ENCODE peak calls at places on chromosomes 13 and 19, in eight cellular contexts. L, J, M, P, R, W, D and K are unnamed samples. For H3K27me3, the result is how much of the 10 kb centered on the place peaks cover.

GRCh38 chr19:15181394-15181793 is 19.4 kb downstream of the NOTCH3 start:
- DNase-seq in L (no peak), J (no peak), W (no peak), D (no peak), P (peak), R (no peak), M (no peak), K (no peak)

GRCh38 chr13:25633108-25633507 is 261.3 kb downstream of the ATP8A2 start:
- DNase-seq in R (no peak), P (no peak), W (no peak), M (no peak), J (no peak), D (no peak), L (no peak), K (no peak)

GRCh38 chr19:39098365-39099269 is 14.4 kb downstream of the ACP7 start:
- DNase-seq in L (no peak), W (peak), R (no peak), P (peak), J (no peak), D (no peak), M (no peak), K (no peak)

GRCh38 chr13:101190337-101190736 is 226.0 kb downstream of the NALCN start:
- DNase-seq in R (no peak), D (no peak), M (no peak), J (no peak), L (no peak), W (no peak), P (no peak), K (no peak)

GRCh38 chr13:111177081-111177711 is 62.1 kb downstream of the ARHGEF7 start:
- DNase-seq in P (no peak), D (no peak), M (no peak), L (no peak), R (no peak), W (no peak), J (no peak), K (no peak)

GRCh38 chr19:29671393-29672076 is 6.3 kb downstream of the PLEKHF1 start:
- DNase-seq in M (peak), W (no peak), R (peak), L (peak), J (no peak), D (peak), P (peak), K (no peak)

GRCh38 chr19:43984687-43985000 is 656 bp downstream of the ZNF155 start:
- DNase-seq in M (no peak), W (peak), D (no peak), R (no peak), J (no peak), P (no peak), L (no peak), K (no peak)

GRCh38 chr13:68944272-68944671 is 1163.4 kb upstream of the ATXN8OS start:
- DNase-seq in P (no peak), D (no peak), W (peak), R (no peak), M (no peak), L (no peak), J (no peak), K (no peak)

GRCh38 chr19:39828634-39829032 is 5.3 kb downstream of the DYRK1B start:
- DNase-seq in R (no peak), D (no peak), P (no peak), L (no peak), J (no peak), W (no peak), M (no peak), K (no peak)

GRCh38 chr19:50315773-50316448 is 13.3 kb downstream of the KCNC3 start:
- DNase-seq in P (peak), M (no peak), D (no peak), W (peak), L (peak), J (no peak), R (no peak), K (no peak)

GRCh38 chr19:3823345-3823704 is 37.1 kb upstream of the MATK start:
- DNase-seq in P (no peak), M (no peak), R (no peak), D (no peak), J (no peak), L (no peak), W (peak), K (no peak)

GRCh38 chr13:74074723-74075122 is 59.5 kb downstream of the KLF12 start:
- DNase-seq in M (no peak), R (no peak), D (no peak), L (no peak), P (no peak), J (no peak), W (no peak), K (no peak)

GRCh38 chr19:45402469-45403070 is 2.3 kb downstream of the PPP1R13L start:
- DNase-seq in R (no peak), L (peak), M (no peak), P (peak), W (peak), J (no peak), D (no peak), K (no peak)

GRCh38 chr19:2543463-2544442 is 67.8 kb downstream of the GADD45B start:
- DNase-seq in W (peak), D (peak), J (peak), L (peak), M (peak), P (peak), R (no peak), K (no peak)

GRCh38 chr13:112959206-112959605 is 9.8 kb upstream of the MCF2L start:
- DNase-seq in P (no peak), J (no peak), L (no peak), R (no peak), W (no peak), M (no peak), D (peak), K (no peak)

GRCh38 chr19:14632286-14632685 is 42.4 kb downstream of the ADGRE3 start:
- DNase-seq in W (peak), M (peak), P (peak), J (peak), D (peak), R (peak), L (peak), K (no peak)

GRCh38 chr13:79810671-79811070 is 329.7 kb downstream of the NDFIP2 start:
- DNase-seq in W (no peak), J (no peak), R (no peak), D (no peak), M (no peak), L (no peak), P (peak), K (no peak)

GRCh38 chr19:2319551-2319950 is 8.8 kb downstream of the LSM7 start:
- DNase-seq in M (no peak), J (no peak), L (no peak), R (no peak), D (no peak), W (no peak), P (no peak), K (no peak)

GRCh38 chr13:27269114-27269665 is 1.4 kb upstream of the RASL11A start:
- DNase-seq in R (no peak), W (no peak), M (no peak), J (no peak), P (no peak), L (no peak), D (no peak), K (no peak)

GRCh38 chr19:18502633-18503294 is 19.1 kb downstream of the ELL start:
- DNase-seq in P (no peak), J (no peak), W (peak), L (no peak), D (no peak), M (no peak), R (no peak), K (no peak)

GRCh38 chr13:31764556-31764955 is 25.2 kb downstream of the RXFP2 start:
- DNase-seq in J (no peak), R (no peak), L (no peak), W (no peak), M (no peak), P (no peak), D (no peak), K (no peak)

GRCh38 chr13:67228909-67229308 is 1.2 kb downstream of the PCDH9 start:
- DNase-seq in L (no peak), P (no peak), W (no peak), J (no peak), D (no peak), M (no peak), R (no peak), K (no peak)

GRCh38 chr19:54418930-54419800 is 3.9 kb downstream of the TTYH1 start:
- DNase-seq in J (no peak), P (no peak), L (no peak), D (no peak), M (no peak), W (no peak), R (no peak), K (no peak)
- TF ChIP-seq POLR2AphosphoS5 in J (no peak), P (no peak), L (no peak), D (no peak), M (no peak), W (no peak), R (no peak), K (no peak)

GRCh38 chr19:57675881-57676280 is 5.9 kb upstream of the ZNF551 start:
- DNase-seq in R (no peak), D (no peak), W (no peak), P (no peak), L (no peak), J (no peak), M (no peak), K (no peak)
- H3K27me3 ChIP-seq in R (under half), D (under half), W (under half), P (under half), L (under half), J (under half), M (under half), K (under half)

GRCh38 chr13:98496239-98496668 is 80.7 kb downstream of the STK24 start:
- DNase-seq in W (no peak), R (no peak), L (no peak), M (no peak), J (no peak), P (no peak), D (peak), K (no peak)
- TF ChIP-seq REST in W (no peak), R (no peak), L (no peak), M (no peak), J (no peak), P (no peak), D (no peak), K (no peak)

GRCh38 chr19:47492137-47492533 is 8.1 kb upstream of the KPTN start:
- DNase-seq in M (no peak), P (no peak), R (no peak), L (no peak), D (no peak), W (no peak), J (no peak), K (no peak)
- TF ChIP-seq POLR2AphosphoS5 in M (no peak), P (no peak), R (no peak), L (no peak), D (no peak), W (no peak), J (no peak), K (no peak)

GRCh38 chr19:33221641-33222040 is 4.0 kb downstream of the SLC7A10 start:
- DNase-seq in J (no peak), W (no peak), M (no peak), D (no peak), R (no peak), P (no peak), L (no peak), K (no peak)
- H3K27me3 ChIP-seq in J (under half), W (under half), M (under half), D (under half), R (under half), P (under half), L (under half), K (under half)

GRCh38 chr19:31120952-31121351 is 228.3 kb downstream of the TSHZ3 start:
- DNase-seq in J (no peak), M (no peak), D (no peak), L (no peak), W (no peak), R (no peak), P (no peak), K (no peak)
- TF ChIP-seq REST in J (no peak), M (no peak), D (no peak), L (no peak), W (no peak), R (no peak), P (no peak), K (no peak)

GRCh38 chr13:33526718-33527117 is 241.2 kb upstream of the STARD13 start:
- DNase-seq in P (no peak), L (no peak), D (no peak), M (no peak), R (no peak), W (no peak), J (no peak), K (no peak)

GRCh38 chr13:33536639-33537425 is 251.3 kb upstream of the STARD13 start:
- DNase-seq in R (no peak), L (no peak), P (no peak), W (no peak), M (no peak), J (no peak), D (no peak), K (no peak)

GRCh38 chr13:33525759-33526158 is 240.2 kb upstream of the STARD13 start:
- DNase-seq in P (no peak), L (no peak), J (no peak), W (no peak), D (no peak), M (no peak), R (no peak), K (no peak)

DNA sequence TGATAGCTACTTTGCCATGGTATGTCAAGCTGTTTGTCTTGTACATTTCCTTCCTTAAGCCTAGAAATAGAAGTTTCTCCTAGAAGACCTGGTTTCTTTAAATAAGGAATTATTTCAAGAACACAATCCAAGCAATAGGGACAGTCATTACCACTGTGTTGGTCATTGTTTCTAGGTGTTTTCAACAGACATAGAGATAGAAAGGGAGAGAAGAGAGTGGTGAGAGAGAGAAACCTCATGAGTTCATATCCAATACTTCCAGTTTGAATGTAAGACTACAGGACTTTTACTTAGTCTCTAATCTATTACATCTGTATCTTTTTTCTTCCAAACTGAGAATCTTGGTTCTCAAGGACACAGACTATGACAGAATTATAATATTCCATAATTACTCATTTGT is 245.9 kb upstream of the STARD13 start:
- DNase-seq in D (no peak), J (no peak), M (no peak), P (no peak), W (no peak), R (no peak), L (no peak), K (no peak)
- TF ChIP-seq POLR2AphosphoS5 in D (no peak), J (no peak), M (no peak), P (no peak), W (no peak), R (no peak), L (no peak), K (no peak)

GRCh38 chr13:24287748-24288287 is 21.6 kb upstream of the C1QTNF9 start:
- DNase-seq in R (no peak), W (peak), D (no peak), J (no peak), M (no peak), L (no peak), P (no peak), K (no peak)
- H3K27me3 ChIP-seq in R (under half), W (under half), D (under half), J (under half), M (under half), L (under half), P (under half), K (under half)

GRCh38 chr19:48780684-48781391 is 25.5 kb downstream of the FGF21 start:
- DNase-seq in J (no peak), P (no peak), W (no peak), R (peak), M (no peak), L (peak), D (peak), K (no peak)

GRCh38 chr19:48779636-48780035 is 24.3 kb downstream of the FGF21 start:
- DNase-seq in M (no peak), D (no peak), W (no peak), J (no peak), P (no peak), L (peak), R (no peak), K (no peak)

GRCh38 chr19:48784527-48784926 is 26.3 kb downstream of the BCAT2 start:
- DNase-seq in J (no peak), M (no peak), W (no peak), R (no peak), L (peak), D (no peak), P (no peak), K (no peak)
- TF ChIP-seq REST in J (no peak), M (no peak), W (no peak), R (no peak), L (no peak), D (no peak), P (no peak), K (no peak)